ENCODE peak calls at places on chromosomes 4 and X, in four cellular contexts. M, J, O and B are unnamed samples.

GRCh38 chr4:145867416-145867815 is 71.2 kb downstream of the ZNF827 start:
- DNase-seq in J (no peak), O (no peak), M (no peak), B (no peak)

GRCh38 chr4:171538601-171539100 is 274.6 kb upstream of the GALNTL6 start:
- DNase-seq in O (no peak), J (no peak), M (no peak), B (no peak)

GRCh38 chr4:140038031-140038533 is 115.9 kb downstream of the MAML3 start:
- DNase-seq in M (no peak), J (no peak), O (peak; percentile 81), B (peak; percentile 65)

GRCh38 chr4:7379161-7379560 is 55.6 kb downstream of the PSAPL1 start:
- DNase-seq in M (no peak), J (no peak), O (no peak), B (no peak)

GRCh38 chr4:24892778-24893177 is 20.1 kb downstream of the CCDC149 start:
- DNase-seq in J (peak; percentile 23), O (no peak), M (no peak), B (no peak)

GRCh38 chr4:88999392-88999791 is 57.6 kb downstream of the FAM13A start:
- DNase-seq in J (no peak), M (no peak), O (no peak), B (no peak)

GRCh38 chrX:95733426-95733825 is 951.2 kb upstream of the DIAPH2 start:
- DNase-seq in J (no peak), M (no peak), O (no peak), B (no peak)

GRCh38 chr4:183823394-183823793 is 81.7 kb upstream of the STOX2 start:
- DNase-seq in J (no peak), O (peak; percentile 20), M (no peak), B (peak; percentile 58)

GRCh38 chr4:39133623-39134022 is 48.7 kb upstream of the WDR19 start:
- DNase-seq in M (no peak), J (no peak), O (no peak), B (no peak)

GRCh38 chrX:22577181-22577580 is 304.5 kb downstream of the CBLL2 start:
- DNase-seq in O (peak; percentile 65), M (no peak), J (no peak), B (no peak)

GRCh38 chr4:51842167-51842553 is 793 bp upstream of the DCUN1D4 start:
- DNase-seq in J (no peak), M (peak; percentile 7), O (no peak), B (no peak)

GRCh38 chr4:102564399-102564921 is 63.3 kb downstream of the NFKB1 start:
- DNase-seq in O (peak; percentile 83), J (no peak), M (no peak), B (no peak)

GRCh38 chr4:140103676-140104075 is 50.3 kb downstream of the MAML3 start:
- DNase-seq in M (no peak), O (peak; percentile 80), J (no peak), B (peak; percentile 47)

GRCh38 chr4:66014146-66014765 is 344.0 kb upstream of the EPHA5 start:
- DNase-seq in O (no peak), J (peak; percentile 75), M (peak; percentile 41), B (no peak)

GRCh38 chrX:70293621-70294020 is 3.7 kb downstream of the KIF4A start:
- DNase-seq in M (no peak), J (no peak), O (no peak), B (no peak)

GRCh38 chr4:176238157-176238608 is 30.8 kb downstream of the ASB5 start:
- DNase-seq in O (peak; percentile 83), J (no peak), M (no peak), B (no peak)

GRCh38 chr4:54493862-54494261 is 163.9 kb upstream of the KIT start:
- DNase-seq in J (no peak), O (peak; percentile 20), M (no peak), B (no peak)

GRCh38 chrX:5458300-5458699 is 770.4 kb downstream of the NLGN4X start:
- DNase-seq in J (peak; percentile 29), O (no peak), M (peak; percentile 8), B (no peak)

GRCh38 chr4:150328496-150328895 is 250.3 kb downstream of the DCLK2 start:
- DNase-seq in O (no peak), J (no peak), M (no peak), B (no peak)

GRCh38 chrX:85836868-85837267 is 210.5 kb downstream of the CHM start:
- DNase-seq in O (no peak), M (no peak), J (no peak), B (no peak)

GRCh38 chrX:2690856-2691542 is at the start of gene CD99:
- DNase-seq in O (peak; percentile 90), J (peak; percentile 84), M (peak; percentile 96), B (peak; percentile 78)

GRCh38 chrX:2691543-2692220 is 587 bp downstream of the CD99 start:
- DNase-seq in M (peak; percentile 49), J (peak; percentile 39), O (peak; percentile 58), B (peak; percentile 19)

GRCh38 chrX:2692221-2693122 is 1.4 kb downstream of the CD99 start:
- DNase-seq in O (peak; percentile 62), M (no peak), J (peak; percentile 50), B (no peak)

GRCh38 chrX:2693123-2693438 is 2.0 kb downstream of the CD99 start:
- DNase-seq in J (no peak), O (no peak), M (no peak), B (no peak)

GRCh38 chrX:2689773-2690666 is 1.1 kb upstream of the CD99 start:
- DNase-seq in M (peak; percentile 82), J (peak; percentile 58), O (no peak), B (no peak)
- H3K4me3 ChIP-seq in M (peak overlapping the region; percentile 94), J (peak overlapping the region; percentile 87), O (no peak overlapping the region), B (no peak overlapping the region)

DNA sequence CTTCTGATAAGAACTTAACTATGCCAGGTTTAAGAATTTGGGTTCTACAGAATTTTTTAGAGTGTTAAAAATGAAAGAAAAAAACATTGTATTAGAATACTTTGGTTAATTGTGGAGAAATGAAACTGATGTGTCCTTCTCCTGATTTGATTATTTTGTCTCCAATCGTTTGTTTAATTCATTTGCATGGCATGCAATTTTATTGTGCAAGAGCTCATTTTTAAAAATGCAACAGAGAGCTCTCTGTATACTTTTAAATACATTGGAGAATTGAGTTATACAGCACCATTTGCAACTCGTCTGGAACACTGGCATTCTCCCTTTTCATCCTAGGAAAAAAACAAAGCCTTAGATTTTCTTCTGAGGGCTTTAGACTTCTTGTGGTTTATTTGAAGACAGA is 670 bp downstream of the EXOC1L start:
- DNase-seq in O (no peak), M (no peak), J (no peak), B (no peak)
- H3K4me3 ChIP-seq in O (no peak overlapping the region), M (no peak overlapping the region), J (peak overlapping the region; percentile 31), B (no peak overlapping the region)

GRCh38 chr4:148216866-148217814 is 225.1 kb downstream of the NR3C2 start:
- DNase-seq in O (peak; percentile 54), M (no peak), J (no peak), B (no peak)
- H3K4me3 ChIP-seq in O (no peak overlapping the region), M (no peak overlapping the region), J (no peak overlapping the region), B (no peak overlapping the region)

GRCh38 chr4:142428715-142429114 is 417.4 kb downstream of the INPP4B start:
- DNase-seq in O (no peak), J (no peak), M (no peak), B (no peak)
- H3K4me3 ChIP-seq in O (no peak overlapping the region), J (no peak overlapping the region), M (no peak overlapping the region), B (no peak overlapping the region)

GRCh38 chr4:94406668-94407437 is 44.9 kb upstream of the PDLIM5 start:
- DNase-seq in O (peak; percentile 88), M (peak; percentile 75), J (peak; percentile 90), B (peak; percentile 43)
- H3K4me3 ChIP-seq in O (no peak overlapping the region), M (no peak overlapping the region), J (no peak overlapping the region), B (no peak overlapping the region)